ENCODE peak calls at places on chromosomes 5 and 9, in four cellular contexts. V is astrocyte, S is cardiac muscle cell, C is psoas muscle. L is an unnamed sample.

GRCh38 chr9:81264516-81264915 is 424.8 kb downstream of the TLE1 start:
- DNase-seq in V (peak), S (no peak), C (no peak), L (no peak)

GRCh38 chr9:90966475-90967150 is 165.0 kb downstream of the SYK start:
- DNase-seq in V (peak), S (no peak), C (no peak), L (peak)

GRCh38 chr5:140242099-140242498 is 60.8 kb downstream of the PFDN1 start:
- DNase-seq in V (no peak), S (no peak), C (no peak), L (no peak)

GRCh38 chr9:14584571-14584970 is 108.7 kb downstream of the ZDHHC21 start:
- DNase-seq in V (no peak), S (no peak), C (no peak), L (no peak)

GRCh38 chr5:76664065-76664464 is 40.9 kb upstream of the F2RL2 start:
- DNase-seq in V (no peak), S (no peak), C (no peak), L (no peak)

GRCh38 chr5:135564305-135564704 is 14.5 kb downstream of the CXCL14 start:
- DNase-seq in V (no peak), S (no peak), C (no peak), L (no peak)

GRCh38 chr9:38202335-38202938 is 133.4 kb upstream of the SHB start:
- DNase-seq in V (no peak), S (no peak), C (no peak), L (no peak)

GRCh38 chr9:34654317-34655083 is 2.5 kb downstream of the IL11RA start:
- DNase-seq in V (no peak), S (no peak), C (peak), L (peak)

GRCh38 chr5:39772307-39772706 is 347.5 kb upstream of the DAB2 start:
- DNase-seq in V (no peak), S (no peak), C (no peak), L (no peak)

GRCh38 chr5:137231535-137231934 is 267.6 kb downstream of the SPOCK1 start:
- DNase-seq in V (peak), S (no peak), C (no peak), L (peak)

GRCh38 chr9:124259273-124260078 is 1.7 kb downstream of the NEK6 start:
- DNase-seq in V (peak), S (no peak), C (peak), L (peak)

GRCh38 chr5:61796773-61797172 is 464.7 kb downstream of the ZSWIM6 start:
- DNase-seq in V (no peak), S (no peak), C (no peak), L (no peak)

GRCh38 chr5:178199581-178200434 is 4.5 kb upstream of the HNRNPAB start:
- DNase-seq in V (no peak), S (no peak), C (no peak), L (no peak)

GRCh38 chr9:79686381-79687130 is 114.8 kb downstream of the TLE4 start:
- DNase-seq in V (peak), S (no peak), C (peak), L (peak)

GRCh38 chr9:38619556-38620447 is 594 bp downstream of the ANKRD18A start:
- DNase-seq in V (no peak), S (peak), C (no peak), L (no peak)

GRCh38 chr9:14428781-14429230 is 114.9 kb upstream of the NFIB start:
- DNase-seq in V (peak), S (peak), C (peak), L (peak)

GRCh38 chr9:136058801-136059302 is 36.2 kb downstream of the NACC2 start:
- DNase-seq in V (no peak), S (no peak), C (no peak), L (no peak)

GRCh38 chr9:91131433-91131839 is 230.3 kb downstream of the AUH start:
- DNase-seq in V (peak), S (no peak), C (peak), L (peak)

GRCh38 chr9:82116538-82116937 is 128.0 kb downstream of the SPATA31D1 start:
- DNase-seq in V (no peak), S (no peak), C (no peak), L (no peak)

GRCh38 chr5:167511276-167511675 is 780.2 kb upstream of the WWC1 start:
- DNase-seq in V (no peak), S (no peak), C (no peak), L (no peak)

GRCh38 chr5:55547792-55548191 is 13.0 kb upstream of the PLPP1 start:
- DNase-seq in V (no peak), S (no peak), C (no peak), L (no peak)

GRCh38 chr5:58011301-58011700 is 448.6 kb downstream of the PLK2 start:
- DNase-seq in V (no peak), S (no peak), C (no peak), L (no peak)

GRCh38 chr9:95096807-95097206 is 220.7 kb downstream of the FANCC start:
- DNase-seq in V (no peak), S (no peak), C (no peak), L (no peak)

GRCh38 chr5:134410822-134411221 is 859 bp downstream of the CDKN2AIPNL start:
- DNase-seq in V (no peak), S (no peak), C (no peak), L (no peak)

GRCh38 chr5:142395334-142395733 is 70.5 kb upstream of the SPRY4 start:
- DNase-seq in V (no peak), S (no peak), C (no peak), L (no peak)

GRCh38 chr5:82244151-82244550 is 34.0 kb downstream of the RPS23 start:
- DNase-seq in V (no peak), S (no peak), C (no peak), L (no peak)

GRCh38 chr5:169408166-169408565 is 107.2 kb upstream of the SLIT3 start:
- DNase-seq in V (no peak), S (peak), C (no peak), L (no peak)

GRCh38 chr9:113298311-113298710 is 4.9 kb downstream of the RNF183 start:
- DNase-seq in V (no peak), S (no peak), C (no peak), L (no peak)

GRCh38 chr5:1324301-1324700 is 20.6 kb downstream of the CLPTM1L start:
- DNase-seq in V (no peak), S (no peak), C (no peak), L (no peak)

GRCh38 chr5:1323803-1324173 is 21.1 kb downstream of the CLPTM1L start:
- DNase-seq in V (no peak), S (no peak), C (no peak), L (no peak)

GRCh38 chr5:1324719-1325190 is 20.1 kb downstream of the CLPTM1L start:
- DNase-seq in V (no peak), S (no peak), C (no peak), L (no peak)

GRCh38 chr5:1325191-1325741 is 19.6 kb downstream of the CLPTM1L start:
- DNase-seq in V (no peak), S (no peak), C (no peak), L (no peak)

DNA sequence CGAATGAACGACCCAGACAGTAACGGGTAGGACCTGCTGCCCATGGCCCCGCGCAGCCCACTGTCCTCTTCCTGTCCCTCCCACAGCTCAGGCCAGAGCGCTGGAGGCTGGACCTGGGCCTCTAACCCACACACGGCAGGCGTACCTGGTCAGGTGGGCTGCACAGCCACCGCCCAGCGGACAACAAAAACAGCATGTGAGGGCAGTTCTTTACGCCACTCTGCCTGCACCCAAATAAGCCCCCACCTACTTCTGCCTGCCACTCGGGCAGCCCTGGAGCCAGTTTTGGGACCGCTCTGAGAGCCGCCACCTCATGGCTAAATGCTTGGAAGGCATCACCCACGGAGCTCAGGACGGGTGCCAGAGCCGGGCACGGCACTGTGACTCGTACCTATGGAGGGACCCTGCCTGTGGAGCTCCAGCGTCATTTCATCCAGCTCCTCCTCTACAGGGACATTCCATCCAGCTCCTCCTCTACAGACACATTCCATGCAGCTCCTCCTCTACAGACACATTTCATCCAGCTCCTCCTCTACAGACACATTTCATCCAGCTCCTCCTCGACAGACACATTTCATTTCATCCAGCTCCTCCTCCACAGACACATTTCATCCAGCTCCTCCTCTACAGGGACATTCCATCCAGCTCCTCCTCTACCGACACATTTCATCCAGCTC is 18.9 kb downstream of the CLPTM1L start:
- DNase-seq in V (no peak), S (no peak), C (no peak), L (peak)
- H3K4me3 ChIP-seq in V (no peak), S (no peak), C (no peak), L (no peak)

GRCh38 chr5:78972654-78973428 is 12.3 kb downstream of the ARSB start:
- DNase-seq in V (peak), S (no peak), C (no peak), L (peak)
- H3K4me3 ChIP-seq in V (no peak), S (no peak), C (no peak), L (no peak)

GRCh38 chr5:38467353-38468040 is 88.9 kb downstream of the LIFR start:
- DNase-seq in V (peak), S (no peak), C (peak), L (peak)
- H3K4me3 ChIP-seq in V (peak), S (no peak), C (peak), L (no peak)

DNA sequence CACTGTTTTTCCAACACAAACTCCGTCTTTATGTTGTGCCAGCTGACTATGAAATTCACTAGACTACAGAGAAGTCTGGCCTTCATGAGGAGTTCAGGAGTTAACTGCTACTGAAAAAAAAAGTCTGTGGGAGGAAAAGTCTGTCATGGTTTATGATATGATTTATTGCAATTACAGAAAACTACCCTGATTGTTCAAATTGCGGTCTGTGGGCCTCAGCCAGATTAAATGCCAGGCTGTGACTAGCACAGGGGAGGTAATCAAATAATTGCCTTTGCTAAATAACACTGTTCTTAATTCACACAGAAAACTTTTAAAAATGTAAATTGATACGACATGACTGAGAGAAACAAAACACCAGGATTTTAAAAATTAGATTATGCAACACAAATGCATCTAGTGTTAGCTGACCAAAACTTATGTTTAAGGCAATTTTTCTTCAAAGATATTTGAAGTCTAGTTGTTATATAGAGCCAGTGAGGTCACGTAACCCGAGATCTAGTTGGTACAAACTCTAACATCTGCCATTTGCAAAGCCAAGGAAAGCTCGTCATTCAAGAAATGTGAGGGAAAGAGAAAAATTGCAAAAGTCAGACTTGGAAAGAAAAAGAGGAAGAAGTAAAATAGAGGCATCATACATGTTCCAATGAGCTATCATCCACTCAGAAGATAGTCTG is 293.2 kb upstream of the PUM3 start:
- DNase-seq in V (no peak), S (no peak), C (no peak), L (peak)
- H3K4me3 ChIP-seq in V (no peak), S (no peak), C (no peak), L (no peak)

DNA sequence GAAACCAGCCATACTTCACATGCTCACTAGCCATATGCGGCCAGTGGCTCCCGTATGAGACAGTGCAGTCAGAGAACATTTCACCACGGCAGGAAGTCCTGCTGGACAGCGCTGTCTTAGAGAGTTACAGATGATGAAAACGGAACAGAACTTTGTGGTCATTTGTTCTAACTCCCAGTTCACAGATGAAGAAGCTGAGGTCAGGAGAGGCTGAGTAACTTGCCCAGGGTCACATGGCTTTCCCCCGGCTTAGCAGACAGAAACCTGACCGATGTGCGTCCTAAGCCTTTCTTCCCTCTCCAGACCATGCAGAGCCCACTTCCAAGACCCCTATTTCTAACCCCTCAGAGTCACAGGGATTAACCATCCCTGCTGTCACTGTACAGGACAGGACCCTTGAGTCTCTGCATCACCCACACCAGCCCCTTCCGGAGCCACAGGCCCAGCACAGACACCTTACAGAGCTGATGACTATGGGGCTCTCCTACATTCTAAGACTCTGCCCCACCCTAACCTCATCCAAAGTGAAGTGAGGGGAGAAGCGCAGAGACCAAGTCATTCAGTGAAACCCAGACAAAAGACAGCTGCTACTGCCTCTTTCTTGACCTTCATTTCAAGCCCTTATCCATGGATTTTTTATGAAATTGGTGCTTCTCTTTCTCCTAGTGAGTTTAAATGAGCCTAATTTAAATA is 86.9 kb downstream of the PTPN3 start:
- DNase-seq in V (no peak), S (no peak), C (no peak), L (no peak)
- H3K4me3 ChIP-seq in V (no peak), S (no peak), C (no peak), L (no peak)

GRCh38 chr5:51383494-51384081 is 340 bp downstream of the ISL1 start:
- DNase-seq in V (no peak), S (peak), C (no peak), L (no peak)

GRCh38 chr5:51382759-51383493 is at the start of gene ISL1:
- DNase-seq in V (peak), S (peak), C (peak), L (peak)

GRCh38 chr5:51381801-51382507 is 1.3 kb upstream of the ISL1 start:
- DNase-seq in V (no peak), S (peak), C (no peak), L (no peak)

GRCh38 chr5:51380603-51381207 is 2.5 kb upstream of the ISL1 start:
- DNase-seq in V (no peak), S (peak), C (no peak), L (no peak)

DNA sequence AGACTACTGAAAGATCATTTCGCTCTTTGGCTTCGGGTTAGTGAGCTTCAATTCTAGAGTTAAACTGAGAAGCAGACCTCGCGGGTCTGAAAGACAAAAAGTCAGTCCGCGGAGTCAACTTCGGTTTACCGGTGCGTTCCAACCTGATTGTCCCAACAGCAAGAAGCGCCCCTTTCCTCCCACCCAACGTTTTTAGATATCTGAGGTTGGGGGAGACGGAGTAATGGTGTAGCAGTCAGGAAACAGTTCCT is 815 bp upstream of the ISL1 start:
- DNase-seq in V (no peak), S (peak), C (no peak), L (no peak)
- H3K4me3 ChIP-seq in V (peak), S (peak), C (peak), L (peak)

GRCh38 chr9:134404376-134405358 is 78.4 kb downstream of the RXRA start:
- DNase-seq in V (no peak), S (no peak), C (no peak), L (no peak)
- H3K4me3 ChIP-seq in V (no peak), S (no peak), C (peak), L (no peak)

DNA sequence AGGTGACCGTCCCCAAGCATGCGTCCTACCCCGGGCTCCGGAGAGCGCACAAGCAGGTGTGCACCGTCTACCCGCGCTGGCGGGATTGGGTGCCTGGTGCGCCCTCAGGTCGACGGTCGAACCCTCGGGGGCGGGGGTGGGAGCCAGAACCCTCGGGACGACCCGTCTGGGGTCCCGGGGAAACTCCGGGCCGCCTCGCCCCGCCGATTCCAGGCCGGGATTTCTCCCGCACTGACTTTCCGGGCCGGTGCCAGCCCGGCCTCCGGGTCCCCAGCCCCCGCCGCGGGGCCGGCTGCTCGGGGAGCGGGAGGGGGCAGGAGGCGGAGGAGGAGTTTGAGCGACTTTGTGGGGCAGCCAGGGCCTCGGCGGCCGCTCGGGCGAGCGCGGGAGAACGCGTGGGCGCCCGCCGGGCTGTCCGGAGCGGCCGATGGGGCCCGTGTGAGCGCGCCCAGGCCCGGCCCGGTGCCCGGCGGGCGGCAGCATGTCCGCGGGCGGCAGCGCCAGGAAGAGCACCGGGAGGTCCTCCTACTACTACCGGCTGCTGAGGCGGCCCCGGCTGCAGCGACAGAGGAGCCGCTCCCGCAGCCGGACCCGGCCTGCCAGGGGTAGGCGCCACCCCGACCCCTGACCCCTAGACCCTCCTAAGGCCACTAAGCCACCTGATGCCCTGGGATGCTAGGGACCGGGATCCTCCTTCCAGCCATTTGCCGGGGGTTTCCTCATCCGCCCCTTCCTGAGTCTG is at the start of gene DAB2IP:
- DNase-seq in V (no peak), S (peak), C (peak), L (peak)
- H3K4me3 ChIP-seq in V (peak), S (peak), C (peak), L (peak)